ENCODE peak calls at places on chromosomes 7 and 10, in eight cellular contexts. P, I, O, C, S, E, G and U are unnamed samples.

GRCh38 chr10:111934926-111935325 is 248.6 kb downstream of the GPAM start:
- DNase-seq in P (no peak), G (no peak), S (no peak), O (no peak), I (no peak), C (no peak), E (no peak), U (no peak)

GRCh38 chr10:110404374-110404773 is 93.3 kb upstream of the DUSP5 start:
- DNase-seq in C (no peak), E (no peak), G (no peak), O (no peak), S (no peak), P (no peak), I (no peak), U (no peak)

GRCh38 chr10:93554760-93555432 is 11.6 kb upstream of the FFAR4 start:
- DNase-seq in O (peak; percentile 18), P (peak; percentile 69), I (peak; percentile 53), C (peak; percentile 80), E (peak; percentile 74), S (peak; percentile 39), G (peak; percentile 69), U (peak; percentile 23)

GRCh38 chr10:87578799-87579401 is 74.2 kb downstream of the MINPP1 start:
- DNase-seq in I (no peak), S (no peak), E (no peak), G (no peak), P (no peak), C (no peak), O (no peak), U (no peak)

GRCh38 chr7:131109757-131110293 is 217.9 kb upstream of the MKLN1 start:
- DNase-seq in O (peak; percentile 53), S (peak; percentile 74), G (peak; percentile 88), C (peak; percentile 90), E (peak; percentile 81), P (peak; percentile 60), I (no peak), U (peak; percentile 75)

GRCh38 chr10:110414563-110415309 is 83.0 kb upstream of the DUSP5 start:
- DNase-seq in P (peak; percentile 91), C (no peak), I (no peak), S (peak; percentile 78), O (peak; percentile 54), G (no peak), E (no peak), U (no peak)

GRCh38 chr10:79072994-79073654 is 4.4 kb downstream of the ZMIZ1 start:
- DNase-seq in S (no peak), P (no peak), I (no peak), C (no peak), G (no peak), O (no peak), E (no peak), U (no peak)

GRCh38 chr7:157058026-157058425 is 47.6 kb upstream of the MNX1 start:
- DNase-seq in P (no peak), S (no peak), I (no peak), C (no peak), E (no peak), O (no peak), G (no peak), U (no peak)

GRCh38 chr7:127792528-127793342 is 140.7 kb downstream of the SND1 start:
- DNase-seq in P (no peak), I (peak; percentile 33), S (no peak), E (no peak), G (no peak), C (no peak), O (no peak), U (no peak)

GRCh38 chr10:6473901-6474370 is 106.1 kb downstream of the PRKCQ start:
- DNase-seq in P (no peak), E (no peak), S (no peak), C (no peak), G (no peak), I (no peak), O (no peak), U (no peak)

GRCh38 chr7:37234928-37235327 is 213.7 kb downstream of the ELMO1 start:
- DNase-seq in I (no peak), O (no peak), C (no peak), E (peak; percentile 56), P (peak; percentile 13), G (no peak), S (no peak), U (no peak)

GRCh38 chr7:53315986-53316385 is 280.6 kb downstream of the POM121L12 start:
- DNase-seq in O (no peak), S (no peak), C (no peak), E (peak; percentile 9), I (no peak), P (no peak), G (peak; percentile 29), U (no peak)

GRCh38 chr10:79223346-79224048 is 123.8 kb upstream of the PPIF start:
- DNase-seq in S (no peak), C (peak; percentile 82), P (no peak), G (peak; percentile 79), E (peak; percentile 88), O (peak; percentile 80), I (no peak), U (no peak)

GRCh38 chr7:139828880-139829653 is at the start of gene TBXAS1:
- DNase-seq in C (no peak), P (no peak), S (no peak), I (no peak), G (no peak), O (no peak), E (peak; percentile 20), U (no peak)

GRCh38 chr7:5143106-5143505 is 46.9 kb upstream of the WIPI2 start:
- DNase-seq in E (no peak), C (no peak), P (no peak), I (no peak), S (peak; percentile 51), O (no peak), G (no peak), U (no peak)

GRCh38 chr10:87095241-87095945 is 387 bp downstream of the SHLD2 start:
- DNase-seq in O (peak; percentile 81), E (peak; percentile 85), I (no peak), G (peak; percentile 85), C (peak; percentile 85), P (peak; percentile 81), S (peak; percentile 69), U (peak; percentile 74)

GRCh38 chr10:125868372-125868975 is 12.6 kb downstream of the DHX32 start:
- DNase-seq in O (peak; percentile 53), P (peak; percentile 56), S (no peak), E (peak; percentile 73), I (peak; percentile 74), C (no peak), G (no peak), U (no peak)

GRCh38 chr10:988667-989545 is 672 bp downstream of the GTPBP4 start:
- DNase-seq in E (peak; percentile 26), C (no peak), G (no peak), I (no peak), P (no peak), O (peak; percentile 42), S (no peak), U (no peak)

GRCh38 chr7:108059526-108059925 is 56.6 kb upstream of the LAMB1 start:
- DNase-seq in O (no peak), I (no peak), E (no peak), C (no peak), G (no peak), P (no peak), S (no peak), U (no peak)

DNA sequence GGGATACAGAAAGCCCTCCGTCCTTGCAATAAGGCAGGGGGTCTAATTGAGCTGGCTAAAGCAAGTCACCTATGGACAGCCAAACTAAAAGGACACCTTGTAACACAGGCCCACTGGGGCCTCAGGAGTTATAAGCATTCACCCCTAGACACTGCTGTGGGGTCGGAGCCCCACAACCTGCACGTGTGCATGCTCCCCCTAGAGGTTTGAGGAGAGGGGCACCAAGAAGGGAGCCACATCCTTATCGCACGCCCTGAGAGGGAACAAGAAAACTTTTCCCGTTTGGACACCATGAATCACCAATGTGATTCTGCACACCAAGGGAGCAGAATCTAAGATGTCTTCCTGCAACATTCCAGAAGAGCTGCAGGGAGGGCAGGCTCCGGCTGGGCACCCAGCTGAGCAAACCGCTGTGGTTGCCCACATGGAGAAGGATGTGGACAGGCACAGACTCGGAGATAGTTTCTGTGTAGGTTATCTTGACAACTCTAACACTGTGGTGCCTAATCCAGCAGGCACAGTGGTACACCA is 17.7 kb upstream of the TARP start:
- DNase-seq in P (no peak), S (no peak), I (no peak), O (no peak), G (no peak), E (no peak), C (no peak), U (no peak)
- TF ChIP-seq CTCF in P (no peak), S (no peak), I (no peak), O (no peak), G (no peak), E (no peak), C (no peak), U (no peak)

DNA sequence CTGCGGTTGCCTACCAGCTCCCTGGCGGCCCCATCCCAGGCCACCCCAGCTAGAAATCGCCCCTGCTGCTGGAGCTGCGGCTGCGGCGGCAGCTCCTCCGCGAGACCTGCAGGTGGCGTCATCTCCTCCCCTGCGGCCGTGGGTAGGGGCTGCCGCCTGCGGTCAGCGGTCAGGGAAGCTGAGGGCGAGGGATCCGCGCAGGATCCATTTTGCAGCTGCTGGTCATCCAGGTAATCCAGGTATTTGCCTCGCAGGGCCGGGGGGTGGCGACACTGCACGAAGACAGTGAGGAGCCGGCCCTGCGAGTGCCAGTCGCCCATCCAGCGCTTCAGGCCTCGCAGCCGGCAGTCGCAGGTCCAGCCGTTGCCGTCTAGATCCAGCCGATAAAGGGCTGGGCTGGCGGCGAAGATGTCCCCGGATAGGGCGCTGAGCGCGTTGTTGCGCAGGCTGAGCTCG is 1.5 kb downstream of the TRIL start:
- DNase-seq in I (no peak), C (no peak), E (peak; percentile 61), G (peak; percentile 66), O (peak; percentile 34), P (peak; percentile 63), S (no peak), U (no peak)
- TF ChIP-seq CTCF in I (peak; percentile 76), C (peak; percentile 7), E (peak; percentile 87), G (peak; percentile 65), O (peak; percentile 21), P (peak; percentile 52), S (no peak), U (peak; percentile 69)

DNA sequence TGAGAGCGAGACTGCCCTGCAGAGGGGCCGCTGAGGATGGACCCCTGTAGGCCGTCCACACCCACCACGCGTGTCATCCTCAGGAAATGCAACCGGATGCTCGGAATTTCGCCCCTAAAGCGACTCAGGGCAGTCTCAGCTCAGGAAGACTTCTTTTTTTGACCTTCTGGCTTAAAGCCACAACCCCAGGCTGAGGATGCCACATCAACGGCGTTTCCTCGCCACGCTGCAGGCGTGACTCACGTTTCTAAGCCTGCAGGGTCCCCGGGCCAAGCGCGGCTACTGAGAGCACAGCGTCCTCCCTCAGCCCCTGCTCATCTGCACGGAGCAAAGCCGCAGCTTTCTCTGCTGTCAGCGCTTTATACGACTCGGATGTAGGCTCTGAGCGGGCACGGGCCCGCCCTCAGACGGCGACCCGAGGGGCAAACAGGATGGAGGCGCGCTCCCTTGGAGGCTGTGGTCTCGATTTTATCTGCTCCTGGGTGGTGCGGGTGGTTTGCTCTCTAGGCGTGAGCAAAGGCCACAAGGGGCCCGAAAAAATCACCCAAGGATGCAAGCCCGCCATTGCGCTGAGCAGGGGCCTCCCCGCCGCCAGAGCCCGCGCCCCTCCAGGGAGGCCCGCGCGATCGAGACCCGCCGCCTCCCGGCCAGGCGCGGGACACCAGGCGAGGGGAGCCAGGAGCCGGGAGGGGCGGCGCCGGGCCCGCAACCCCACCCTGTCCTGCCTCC is 726 bp upstream of the INSIG1 start:
- DNase-seq in O (peak; percentile 62), C (peak; percentile 80), G (peak; percentile 43), P (peak; percentile 59), I (no peak), E (peak; percentile 61), S (peak; percentile 88), U (peak; percentile 34)
- TF ChIP-seq CTCF in O (no peak), C (peak; percentile 36), G (peak; percentile 69), P (no peak), I (no peak), E (peak; percentile 26), S (no peak), U (peak; percentile 0)

GRCh38 chr10:103966671-103967432 is at the start of gene SLK:
- DNase-seq in I (peak; percentile 24), C (peak; percentile 80), O (peak; percentile 72), P (peak; percentile 87), E (peak; percentile 86), G (peak; percentile 85), S (peak; percentile 83), U (peak; percentile 55)
- TF ChIP-seq CTCF in I (no peak), C (no peak), O (no peak), P (no peak), E (no peak), G (no peak), S (no peak), U (no peak)